ENCODE peak calls at places on chromosomes 13 and 19, in six cellular contexts. One of them, this sample, is unnamed.

GRCh38 chr13:60348097-60348496 is 48.9 kb upstream of the TDRD3 start:
- DNase-seq in GM13977: no peak
- DNase-seq in upper lobe of right lung: no peak
- DNase-seq in body of pancreas: peak; percentile 43
- DNase-seq in GM23338: no peak
- DNase-seq in AG04450: no peak
- DNase-seq in this sample: no peak

GRCh38 chr19:56290104-56290503 is 17.6 kb downstream of the EDDM13 start:
- DNase-seq in body of pancreas: no peak
- DNase-seq in upper lobe of right lung: no peak
- DNase-seq in GM13977: no peak
- DNase-seq in GM23338: no peak
- DNase-seq in AG04450: no peak
- DNase-seq in this sample: no peak

GRCh38 chr19:15231256-15231655 is 992 bp downstream of the EPHX3 start:
- DNase-seq in upper lobe of right lung: no peak
- DNase-seq in GM23338: no peak
- DNase-seq in GM13977: no peak
- DNase-seq in AG04450: no peak
- DNase-seq in body of pancreas: no peak
- DNase-seq in this sample: no peak

GRCh38 chr19:16435999-16436650 is 35.6 kb downstream of the EPS15L1 start:
- DNase-seq in body of pancreas: no peak
- DNase-seq in GM13977: no peak
- DNase-seq in upper lobe of right lung: no peak
- DNase-seq in AG04450: no peak
- DNase-seq in GM23338: no peak
- DNase-seq in this sample: no peak

GRCh38 chr19:55278391-55279135 is 1.3 kb downstream of the HSPBP1 start:
- DNase-seq in upper lobe of right lung: no peak
- DNase-seq in GM23338: no peak
- DNase-seq in body of pancreas: no peak
- DNase-seq in AG04450: no peak
- DNase-seq in GM13977: no peak
- DNase-seq in this sample: no peak

GRCh38 chr13:98033277-98034247 is 80.1 kb downstream of the IPO5 start:
- DNase-seq in GM23338: peak; percentile 72
- DNase-seq in body of pancreas: peak; percentile 32
- DNase-seq in upper lobe of right lung: no peak
- DNase-seq in GM13977: no peak
- DNase-seq in AG04450: no peak
- DNase-seq in this sample: no peak

GRCh38 chr13:20451397-20451796 is 74.3 kb downstream of the CRYL1 start:
- DNase-seq in GM23338: no peak
- DNase-seq in upper lobe of right lung: no peak
- DNase-seq in AG04450: no peak
- DNase-seq in body of pancreas: no peak
- DNase-seq in GM13977: no peak
- DNase-seq in this sample: no peak

GRCh38 chr13:65555973-65556372 is 1674.2 kb downstream of the PCDH9 start:
- DNase-seq in body of pancreas: no peak
- DNase-seq in upper lobe of right lung: no peak
- DNase-seq in AG04450: no peak
- DNase-seq in GM23338: no peak
- DNase-seq in GM13977: no peak
- DNase-seq in this sample: no peak

GRCh38 chr19:50569938-50570540 is 1.8 kb upstream of the LRRC4B start:
- DNase-seq in AG04450: no peak
- DNase-seq in GM13977: no peak
- DNase-seq in GM23338: no peak
- DNase-seq in body of pancreas: no peak
- DNase-seq in upper lobe of right lung: no peak
- DNase-seq in this sample: no peak

GRCh38 chr13:20901668-20902437 is 693 bp downstream of the XPO4 start:
- DNase-seq in body of pancreas: peak; percentile 41
- DNase-seq in upper lobe of right lung: peak; percentile 73
- DNase-seq in GM13977: peak; percentile 25
- DNase-seq in GM23338: peak; percentile 74
- DNase-seq in AG04450: no peak
- DNase-seq in this sample: no peak

GRCh38 chr19:37778613-37779138 is 710 bp downstream of the ZNF573 start:
- DNase-seq in AG04450: no peak
- DNase-seq in upper lobe of right lung: no peak
- DNase-seq in GM23338: peak; percentile 30
- DNase-seq in body of pancreas: no peak
- DNase-seq in GM13977: no peak
- DNase-seq in this sample: no peak

GRCh38 chr19:37779139-37780035 is at the start of gene ZNF573:
- DNase-seq in upper lobe of right lung: peak; percentile 90
- DNase-seq in GM23338: peak; percentile 98
- DNase-seq in body of pancreas: peak; percentile 90
- DNase-seq in GM13977: peak; percentile 82
- DNase-seq in AG04450: peak; percentile 65
- DNase-seq in this sample: peak; percentile 88
- TF ChIP-seq CTCF in upper lobe of right lung: peak; percentile 24
- TF ChIP-seq CTCF in GM23338: no peak
- TF ChIP-seq CTCF in body of pancreas: no peak
- TF ChIP-seq CTCF in GM13977: no peak
- TF ChIP-seq CTCF in AG04450: peak; percentile 35
- TF ChIP-seq CTCF in this sample: no peak

GRCh38 chr13:71217827-71218226 is 649.2 kb downstream of the DACH1 start:
- DNase-seq in AG04450: no peak
- DNase-seq in GM23338: no peak
- DNase-seq in GM13977: no peak
- DNase-seq in upper lobe of right lung: peak; percentile 31
- DNase-seq in body of pancreas: peak; percentile 15
- DNase-seq in this sample: no peak

GRCh38 chr13:71213252-71213821 is 653.7 kb downstream of the DACH1 start:
- DNase-seq in upper lobe of right lung: no peak
- DNase-seq in AG04450: no peak
- DNase-seq in body of pancreas: no peak
- DNase-seq in GM13977: peak; percentile 7
- DNase-seq in GM23338: no peak
- DNase-seq in this sample: no peak

GRCh38 chr13:71219671-71220070 is 647.3 kb downstream of the DACH1 start:
- DNase-seq in GM13977: no peak
- DNase-seq in upper lobe of right lung: no peak
- DNase-seq in body of pancreas: no peak
- DNase-seq in GM23338: peak; percentile 13
- DNase-seq in AG04450: no peak
- DNase-seq in this sample: no peak

DNA sequence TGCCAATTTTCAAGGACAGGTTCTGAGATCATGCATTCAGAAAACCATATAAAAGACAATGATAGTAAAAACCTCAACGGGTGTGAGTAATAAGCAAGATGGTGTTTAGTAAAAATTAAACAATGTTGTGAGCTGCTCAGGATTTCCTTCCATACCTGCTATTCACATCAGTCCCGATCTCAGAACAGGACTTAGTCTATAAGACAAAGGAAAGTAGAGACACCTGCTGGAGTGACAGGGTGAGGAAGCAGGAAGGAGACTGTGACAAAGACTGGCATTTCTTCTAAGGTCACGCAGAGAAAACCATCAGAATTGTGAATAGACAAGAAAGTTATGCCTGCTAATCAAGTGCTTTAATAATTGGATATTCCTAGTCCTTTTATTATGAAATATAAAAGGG is 648.0 kb downstream of the DACH1 start:
- DNase-seq in GM13977: no peak
- DNase-seq in body of pancreas: no peak
- DNase-seq in GM23338: peak; percentile 65
- DNase-seq in AG04450: no peak
- DNase-seq in upper lobe of right lung: no peak
- DNase-seq in this sample: no peak
- TF ChIP-seq CTCF in GM13977: peak; percentile 47
- TF ChIP-seq CTCF in body of pancreas: no peak
- TF ChIP-seq CTCF in GM23338: peak; percentile 74
- TF ChIP-seq CTCF in AG04450: no peak
- TF ChIP-seq CTCF in upper lobe of right lung: peak; percentile 22
- TF ChIP-seq CTCF in this sample: no peak

DNA sequence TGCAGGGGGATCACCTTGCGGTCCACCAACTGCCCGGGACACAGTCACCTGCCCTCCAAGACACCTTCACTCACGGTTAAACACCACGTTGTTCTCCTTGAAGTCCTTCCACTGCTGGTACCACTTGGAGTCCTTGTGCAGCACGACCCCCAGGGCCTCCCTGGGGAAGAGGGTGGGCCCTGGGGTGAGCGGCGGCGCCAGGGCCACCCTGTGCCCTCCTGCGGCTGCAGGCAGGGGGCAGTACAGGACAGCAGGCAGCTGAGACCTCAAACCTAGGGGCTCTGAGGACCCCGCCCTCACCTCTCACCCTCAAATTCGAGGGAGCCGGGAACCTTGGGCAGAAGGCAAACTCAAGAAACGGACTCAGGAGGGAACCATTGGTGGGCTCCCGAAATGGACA is 7.5 kb upstream of the CTXN1 start:
- DNase-seq in upper lobe of right lung: no peak
- DNase-seq in body of pancreas: no peak
- DNase-seq in GM23338: peak; percentile 41
- DNase-seq in GM13977: no peak
- DNase-seq in AG04450: no peak
- DNase-seq in this sample: no peak
- TF ChIP-seq CTCF in upper lobe of right lung: peak; percentile 15
- TF ChIP-seq CTCF in body of pancreas: no peak
- TF ChIP-seq CTCF in GM23338: peak; percentile 60
- TF ChIP-seq CTCF in GM13977: peak; percentile 36
- TF ChIP-seq CTCF in AG04450: peak; percentile 25
- TF ChIP-seq CTCF in this sample: no peak

GRCh38 chr13:106033634-106034033 is 501.8 kb downstream of the EFNB2 start:
- DNase-seq in GM23338: peak; percentile 4
- DNase-seq in GM13977: no peak
- DNase-seq in upper lobe of right lung: no peak
- DNase-seq in AG04450: peak; percentile 15
- DNase-seq in body of pancreas: peak; percentile 21
- DNase-seq in this sample: no peak
- TF ChIP-seq CTCF in GM23338: no peak
- TF ChIP-seq CTCF in GM13977: no peak
- TF ChIP-seq CTCF in upper lobe of right lung: no peak
- TF ChIP-seq CTCF in AG04450: peak; percentile 54
- TF ChIP-seq CTCF in body of pancreas: no peak
- TF ChIP-seq CTCF in this sample: peak; percentile 34

DNA sequence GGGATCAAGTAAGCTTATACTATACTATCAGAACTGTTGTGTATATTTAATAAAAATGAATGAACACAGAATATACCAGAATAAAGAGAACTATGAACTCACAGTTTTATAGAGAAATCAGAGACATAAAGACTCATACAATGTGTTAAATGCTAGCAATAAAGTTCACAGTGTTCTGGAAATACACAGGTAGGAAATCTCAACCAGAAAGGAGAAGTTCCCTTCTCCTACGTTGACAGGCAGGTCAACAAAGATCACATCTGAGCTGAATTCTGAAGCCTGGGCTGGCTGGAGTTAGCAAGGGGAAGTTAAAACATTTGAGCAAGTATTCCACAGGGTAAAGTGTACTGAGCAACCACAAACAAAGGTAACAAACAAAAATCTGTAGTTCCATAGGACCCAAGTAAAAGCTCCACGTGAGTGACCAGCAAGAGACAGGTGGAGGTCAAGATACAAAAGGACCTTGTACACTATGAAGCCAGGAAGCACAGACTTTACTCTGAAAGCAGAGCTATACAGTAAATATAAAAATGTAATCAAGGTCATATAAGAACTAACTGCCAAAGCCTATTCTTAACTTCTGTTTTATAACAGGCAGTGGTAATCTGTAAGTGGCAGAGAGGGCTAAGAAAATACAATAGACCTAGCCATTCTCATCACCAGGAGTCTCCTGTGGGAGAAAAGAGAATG is 13.0 kb downstream of the FBXL3 start:
- DNase-seq in upper lobe of right lung: no peak
- DNase-seq in AG04450: no peak
- DNase-seq in GM13977: no peak
- DNase-seq in body of pancreas: no peak
- DNase-seq in GM23338: no peak
- DNase-seq in this sample: no peak
- TF ChIP-seq CTCF in upper lobe of right lung: no peak
- TF ChIP-seq CTCF in AG04450: no peak
- TF ChIP-seq CTCF in GM13977: no peak
- TF ChIP-seq CTCF in body of pancreas: no peak
- TF ChIP-seq CTCF in GM23338: no peak
- TF ChIP-seq CTCF in this sample: no peak

GRCh38 chr13:100644328-100644727 is 30.3 kb downstream of the TMTC4 start:
- DNase-seq in upper lobe of right lung: no peak
- DNase-seq in body of pancreas: no peak
- DNase-seq in GM23338: no peak
- DNase-seq in GM13977: no peak
- DNase-seq in AG04450: peak; percentile 16
- DNase-seq in this sample: no peak

GRCh38 chr13:100645382-100645781 is 29.2 kb downstream of the TMTC4 start:
- DNase-seq in body of pancreas: no peak
- DNase-seq in upper lobe of right lung: no peak
- DNase-seq in GM23338: no peak
- DNase-seq in GM13977: no peak
- DNase-seq in AG04450: no peak
- DNase-seq in this sample: no peak

GRCh38 chr13:100648354-100648753 is 26.2 kb downstream of the TMTC4 start:
- DNase-seq in body of pancreas: no peak
- DNase-seq in GM23338: no peak
- DNase-seq in upper lobe of right lung: no peak
- DNase-seq in AG04450: no peak
- DNase-seq in GM13977: no peak
- DNase-seq in this sample: no peak

GRCh38 chr13:100646871-100647270 is 27.7 kb downstream of the TMTC4 start:
- DNase-seq in upper lobe of right lung: no peak
- DNase-seq in GM23338: no peak
- DNase-seq in AG04450: no peak
- DNase-seq in GM13977: no peak
- DNase-seq in body of pancreas: no peak
- DNase-seq in this sample: no peak

DNA sequence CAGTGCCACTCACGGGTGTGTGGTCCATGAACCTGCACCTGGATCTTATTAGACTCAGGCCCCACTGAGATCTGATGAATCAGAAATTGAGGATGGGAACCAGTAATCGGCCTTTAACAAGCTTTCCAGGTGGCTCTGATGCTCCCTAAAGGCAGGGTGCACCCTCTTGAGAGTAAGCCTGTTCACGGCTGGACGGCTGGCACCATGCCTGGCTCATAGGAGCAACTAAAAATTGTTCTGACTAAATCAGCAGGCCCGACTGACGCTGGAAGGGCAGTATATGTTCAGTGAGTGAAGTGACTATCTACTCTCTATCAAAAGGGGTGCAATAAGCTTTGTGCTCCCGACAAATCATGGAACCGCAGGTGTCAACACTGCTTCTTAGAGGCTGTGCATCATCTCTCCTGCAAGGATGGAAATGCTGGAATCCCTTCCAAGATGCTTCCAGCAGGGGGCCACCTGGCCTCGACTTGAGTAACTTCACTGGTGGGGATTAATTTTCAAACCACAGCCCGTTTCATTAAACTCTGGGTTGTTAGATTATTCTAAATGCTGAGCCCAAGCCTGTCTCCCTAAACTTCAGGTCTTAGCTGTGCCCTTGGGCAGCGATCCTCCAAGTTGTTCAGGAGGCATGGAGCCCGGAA is 28.4 kb downstream of the TMTC4 start:
- DNase-seq in AG04450: no peak
- DNase-seq in GM13977: no peak
- DNase-seq in GM23338: peak; percentile 76
- DNase-seq in upper lobe of right lung: no peak
- DNase-seq in body of pancreas: peak; percentile 38
- DNase-seq in this sample: no peak
- TF ChIP-seq CTCF in AG04450: peak; percentile 63
- TF ChIP-seq CTCF in GM13977: no peak
- TF ChIP-seq CTCF in GM23338: peak; percentile 67
- TF ChIP-seq CTCF in upper lobe of right lung: peak; percentile 20
- TF ChIP-seq CTCF in body of pancreas: no peak
- TF ChIP-seq CTCF in this sample: peak; percentile 29